ENCODE peak calls at places on chromosomes 6 and 20, in eight cellular contexts. T is NCI-H187 treated with DMSO at 0.1 percent for 48 hours; Z is brain microvascular endothelial cell; N is CD8-positive, alpha-beta memory T cell; F is activated T-cell treated with anti-CD3 and anti-CD28 coated beads, Interleukin-2, amount 50 U/mL, for 4 hours; Y is spleen; U is NCI-H460; P is ACHN. Q is an unnamed sample.

GRCh38 chr6:156808287-156808686 is 31.1 kb downstream of the ARID1B start:
- DNase-seq in T (peak; percentile 49), Z (no peak), N (no peak), F (no peak), Y (no peak), U (no peak), P (no peak), Q (peak; percentile 69)

GRCh38 chr6:24403501-24403824 is 727 bp downstream of the MRS2 start:
- DNase-seq in T (no peak), Z (no peak), N (no peak), F (no peak), Y (no peak), U (no peak), P (no peak), Q (no peak)

GRCh38 chr6:20976391-20976790 is 442.1 kb downstream of the CDKAL1 start:
- DNase-seq in T (no peak), Z (no peak), N (no peak), F (no peak), Y (no peak), U (no peak), P (no peak), Q (no peak)

GRCh38 chr6:26217714-26218075 is 130.5 kb downstream of the HFE start:
- DNase-seq in T (peak; percentile 44), Z (no peak), N (no peak), F (no peak), Y (peak; percentile 73), U (no peak), P (peak; percentile 63), Q (no peak)

GRCh38 chr20:36549942-36550796 is 8.8 kb downstream of the MYL9 start:
- DNase-seq in T (no peak), Z (no peak), N (no peak), F (no peak), Y (peak; percentile 51), U (no peak), P (no peak), Q (no peak)

GRCh38 chr20:35991142-35991771 is 22.9 kb downstream of the CNBD2 start:
- DNase-seq in T (no peak), Z (peak; percentile 38), N (no peak), F (no peak), Y (peak; percentile 46), U (peak; percentile 24), P (peak; percentile 43), Q (no peak)

GRCh38 chr6:100479180-100480035 is 14.7 kb upstream of the SIM1 start:
- DNase-seq in T (no peak), Z (no peak), N (no peak), F (no peak), Y (no peak), U (peak; percentile 20), P (peak; percentile 42), Q (no peak)

GRCh38 chr6:48550607-48551006 is 439.6 kb upstream of the PTCHD4 start:
- DNase-seq in T (no peak), Z (no peak), N (no peak), F (no peak), Y (no peak), U (no peak), P (no peak), Q (no peak)

GRCh38 chr6:121515615-121516265 is 80.3 kb downstream of the GJA1 start:
- DNase-seq in T (no peak), Z (peak; percentile 86), N (no peak), F (no peak), Y (no peak), U (no peak), P (no peak), Q (no peak)

GRCh38 chr6:131692589-131692988 is 8.6 kb downstream of the OR2A4 start:
- DNase-seq in T (no peak), Z (no peak), N (no peak), F (no peak), Y (no peak), U (no peak), P (no peak), Q (no peak)

GRCh38 chr6:51384736-51385135 is 566.1 kb downstream of the TFAP2B start:
- DNase-seq in T (no peak), Z (no peak), N (no peak), F (no peak), Y (no peak), U (no peak), P (no peak), Q (no peak)

GRCh38 chr6:43770417-43771209 is 602 bp downstream of the VEGFA start:
- DNase-seq in T (no peak), Z (peak; percentile 65), N (no peak), F (peak; percentile 18), Y (peak; percentile 89), U (peak; percentile 68), P (peak; percentile 62), Q (no peak)

GRCh38 chr20:49115565-49115964 is 69.5 kb downstream of the CSE1L start:
- DNase-seq in T (no peak), Z (peak; percentile 35), N (no peak), F (no peak), Y (no peak), U (no peak), P (peak; percentile 8), Q (no peak)

GRCh38 chr6:136547336-136547735 is 2.9 kb downstream of the MAP7 start:
- DNase-seq in T (no peak), Z (no peak), N (no peak), F (no peak), Y (no peak), U (no peak), P (peak; percentile 67), Q (no peak)

GRCh38 chr6:142074516-142074915 is 58.2 kb upstream of the GJE1 start:
- DNase-seq in T (no peak), Z (no peak), N (no peak), F (no peak), Y (no peak), U (no peak), P (no peak), Q (no peak)

Q was measured in NCI-H2107.